ENCODE peak calls at places on chromosome 13, in eight cellular contexts. M is ascending aorta, A is heart right ventricle, T is right lobe of liver, C is IMR-90, O is suprapubic skin, N is heart left ventricle, E is body of pancreas. W is an unnamed sample.

GRCh38 chr13:32025730-32026129 is 5.8 kb upstream of the FRY start:
- DNase-seq in M (no peak), A (no peak), T (no peak), C (no peak), O (no peak), N (no peak), E (no peak), W (no peak)

GRCh38 chr13:56861472-56861871 is 279.2 kb upstream of the PRR20A start:
- DNase-seq in M (no peak), A (no peak), T (no peak), C (no peak), O (no peak), N (no peak), E (no peak), W (no peak)

GRCh38 chr13:26707122-26708006 is 53.2 kb downstream of the GPR12 start:
- DNase-seq in M (no peak), A (peak), T (no peak), C (peak), O (no peak), N (no peak), E (no peak), W (no peak)

GRCh38 chr13:43268632-43269031 is 245.2 kb downstream of the DNAJC15 start:
- DNase-seq in M (no peak), A (no peak), T (no peak), C (no peak), O (no peak), N (no peak), E (no peak), W (no peak)

GRCh38 chr13:48954086-48954485 is 21.6 kb upstream of the FNDC3A start:
- DNase-seq in M (no peak), A (no peak), T (no peak), C (peak), O (no peak), N (no peak), E (no peak), W (no peak)

GRCh38 chr13:42696191-42696590 is 85.2 kb upstream of the FAM216B start:
- DNase-seq in M (no peak), A (no peak), T (no peak), C (peak), O (no peak), N (no peak), E (no peak), W (no peak)

GRCh38 chr13:57992416-57992815 is 360.9 kb downstream of the PCDH17 start:
- DNase-seq in M (no peak), A (no peak), T (no peak), C (no peak), O (no peak), N (no peak), E (no peak), W (no peak)

GRCh38 chr13:43023244-43023931 is at the start of gene DNAJC15:
- DNase-seq in M (peak), A (peak), T (peak), C (peak), O (peak), N (peak), E (peak), W (peak)

GRCh38 chr13:50587122-50587521 is 256.4 kb downstream of the DLEU7 start:
- DNase-seq in M (no peak), A (no peak), T (no peak), C (no peak), O (no peak), N (no peak), E (no peak), W (no peak)

GRCh38 chr13:26474286-26474685 is 83.2 kb upstream of the WASF3 start:
- DNase-seq in M (no peak), A (no peak), T (no peak), C (no peak), O (no peak), N (no peak), E (no peak), W (no peak)

GRCh38 chr13:51154029-51154555 is 43.0 kb upstream of the C13orf42 start:
- DNase-seq in M (no peak), A (no peak), T (no peak), C (peak), O (no peak), N (no peak), E (no peak), W (no peak)

GRCh38 chr13:95341441-95341840 is 40.2 kb upstream of the ABCC4 start:
- DNase-seq in M (no peak), A (no peak), T (no peak), C (no peak), O (no peak), N (no peak), E (no peak), W (no peak)

GRCh38 chr13:41588899-41589298 is 131.5 kb downstream of the RGCC start:
- DNase-seq in M (no peak), A (no peak), T (no peak), C (peak), O (no peak), N (no peak), E (no peak), W (no peak)

GRCh38 chr13:82330499-82330898 is 1551.8 kb downstream of the SLITRK1 start:
- DNase-seq in M (no peak), A (no peak), T (no peak), C (no peak), O (no peak), N (no peak), E (no peak), W (no peak)

GRCh38 chr13:29578300-29579048 is 17.0 kb downstream of the SLC7A1 start:
- DNase-seq in M (no peak), A (no peak), T (no peak), C (no peak), O (no peak), N (no peak), E (no peak), W (no peak)

GRCh38 chr13:98328511-98328910 is 151.4 kb upstream of the RNF113B start:
- DNase-seq in M (no peak), A (no peak), T (no peak), C (no peak), O (no peak), N (no peak), E (no peak), W (no peak)

GRCh38 chr13:88627071-88627470 is 955.9 kb downstream of the SLITRK5 start:
- DNase-seq in M (no peak), A (no peak), T (no peak), C (no peak), O (no peak), N (no peak), E (no peak), W (no peak)

GRCh38 chr13:88617176-88617575 is 946.0 kb downstream of the SLITRK5 start:
- DNase-seq in M (no peak), A (no peak), T (no peak), C (no peak), O (no peak), N (no peak), E (no peak), W (no peak)

GRCh38 chr13:88623150-88623549 is 952.0 kb downstream of the SLITRK5 start:
- DNase-seq in M (no peak), A (no peak), T (no peak), C (no peak), O (no peak), N (no peak), E (no peak), W (no peak)

GRCh38 chr13:88622362-88622973 is 951.3 kb downstream of the SLITRK5 start:
- DNase-seq in M (no peak), A (no peak), T (no peak), C (no peak), O (no peak), N (no peak), E (no peak), W (no peak)
- TF ChIP-seq CTCF in M (no peak), A (no peak), T (no peak), C (no peak), O (no peak), N (no peak), E (no peak), W (no peak)

GRCh38 chr13:102774210-102774560 is 599 bp upstream of the TEX30 start:
- DNase-seq in M (peak), A (peak), T (peak), C (no peak), O (no peak), N (peak), E (no peak), W (peak)
- H3K4me3 ChIP-seq in M (peak), A (peak), T (peak), C (peak), O (peak), N (peak), E (peak), W (peak)

DNA sequence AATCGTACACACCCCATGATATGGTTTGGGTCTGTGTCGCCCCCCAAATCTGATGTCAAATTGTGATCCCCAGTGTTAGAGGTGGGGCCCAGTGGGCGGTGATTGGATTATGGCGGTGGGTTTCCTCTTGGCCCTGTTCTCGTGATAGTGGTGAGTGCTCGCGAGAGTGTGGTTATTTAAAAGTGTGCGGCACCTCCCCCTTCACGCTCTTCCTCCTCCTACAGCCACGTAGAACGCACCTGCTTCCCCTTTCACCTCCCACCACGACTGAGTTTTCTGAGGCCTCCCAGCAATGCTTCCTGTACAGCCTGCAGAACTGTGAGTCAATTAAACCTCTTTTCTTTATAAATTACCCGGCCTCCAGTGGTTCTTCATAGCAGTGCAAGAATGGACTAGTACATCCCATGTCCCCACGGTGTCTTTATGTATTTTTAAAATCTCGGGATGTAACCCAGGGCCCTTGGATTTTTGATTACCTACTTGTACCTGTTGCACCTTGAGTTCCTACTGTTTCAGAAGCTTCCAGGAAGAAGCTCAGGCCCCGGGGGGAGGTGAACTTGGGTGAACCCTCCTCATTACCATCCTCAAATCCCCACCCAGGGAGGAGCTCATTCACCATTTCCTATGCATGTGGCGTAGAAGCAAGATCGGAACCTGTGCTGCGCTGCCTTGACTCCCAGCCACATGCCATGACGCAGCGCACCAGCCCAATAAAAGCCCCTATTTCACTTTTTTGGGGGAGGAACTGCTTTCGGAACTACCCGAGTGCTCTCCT is 52.4 kb downstream of the TEX29 start:
- DNase-seq in M (no peak), A (no peak), T (no peak), C (no peak), O (no peak), N (no peak), E (no peak), W (no peak)
- H3K27ac ChIP-seq in M (no peak), A (no peak), T (no peak), C (no peak), O (no peak), N (no peak), E (no peak), W (no peak)

GRCh38 chr13:114023716-114024602 is 50.1 kb upstream of the C13orf46 start:
- DNase-seq in M (no peak), A (no peak), T (peak), C (no peak), O (no peak), N (peak), E (no peak), W (peak)
- TF ChIP-seq CTCF in M (no peak), A (no peak), T (no peak), C (no peak), O (no peak), N (no peak), E (no peak), W (no peak)

GRCh38 chr13:114024603-114025431 is 50.9 kb upstream of the C13orf46 start:
- DNase-seq in M (no peak), A (no peak), T (peak), C (no peak), O (no peak), N (peak), E (no peak), W (no peak)
- H3K4me3 ChIP-seq in M (no peak), A (no peak), T (no peak), C (no peak), O (no peak), N (no peak), E (no peak), W (no peak)

DNA sequence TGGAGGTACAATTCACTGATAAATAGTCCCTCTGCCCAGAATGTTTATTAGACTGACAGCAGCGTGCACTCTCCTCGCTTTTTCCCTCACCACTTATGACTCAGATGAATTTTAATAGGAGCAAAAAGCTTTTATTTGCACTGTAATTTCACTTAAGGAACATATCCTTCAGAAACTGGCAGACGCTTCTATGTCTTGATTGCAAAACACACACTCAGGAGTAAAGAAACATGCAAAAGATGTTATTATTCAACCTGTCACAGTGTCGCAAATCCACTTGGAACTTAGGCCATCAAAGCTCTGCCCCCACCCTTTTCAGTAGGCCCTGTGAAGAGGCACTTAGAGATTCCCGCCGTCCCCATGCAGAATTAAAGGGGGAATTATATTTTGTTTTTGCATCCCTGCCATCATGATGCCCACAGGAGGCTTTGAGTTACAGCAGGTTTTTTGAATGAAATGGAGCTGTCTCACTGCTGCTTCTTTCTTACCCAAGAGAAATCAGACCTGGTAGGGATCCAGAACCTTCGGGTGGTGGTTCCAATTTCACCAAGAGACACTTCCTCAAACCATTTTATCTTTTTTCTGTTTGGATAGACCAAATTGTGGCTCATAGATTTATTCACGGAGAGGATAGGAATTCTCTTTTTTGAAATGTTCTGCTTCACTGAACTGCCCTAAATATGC is 74.5 kb downstream of the GGACT start:
- DNase-seq in M (no peak), A (no peak), T (no peak), C (no peak), O (no peak), N (no peak), E (no peak), W (no peak)
- H3K27ac ChIP-seq in M (no peak), A (peak), T (no peak), C (no peak), O (no peak), N (no peak), E (no peak), W (no peak)

GRCh38 chr13:22744688-22745452 is 435.9 kb upstream of the SGCG start:
- DNase-seq in M (no peak), A (no peak), T (no peak), C (no peak), O (no peak), N (no peak), E (no peak), W (no peak)

GRCh38 chr13:22736768-22737092 is 444.0 kb upstream of the SGCG start:
- DNase-seq in M (no peak), A (no peak), T (no peak), C (no peak), O (no peak), N (no peak), E (no peak), W (no peak)

GRCh38 chr13:22736084-22736767 is 444.6 kb upstream of the SGCG start:
- DNase-seq in M (no peak), A (no peak), T (no peak), C (no peak), O (no peak), N (no peak), E (no peak), W (no peak)

GRCh38 chr13:22738357-22738756 is 442.4 kb upstream of the SGCG start:
- DNase-seq in M (no peak), A (no peak), T (no peak), C (no peak), O (no peak), N (no peak), E (no peak), W (no peak)

DNA sequence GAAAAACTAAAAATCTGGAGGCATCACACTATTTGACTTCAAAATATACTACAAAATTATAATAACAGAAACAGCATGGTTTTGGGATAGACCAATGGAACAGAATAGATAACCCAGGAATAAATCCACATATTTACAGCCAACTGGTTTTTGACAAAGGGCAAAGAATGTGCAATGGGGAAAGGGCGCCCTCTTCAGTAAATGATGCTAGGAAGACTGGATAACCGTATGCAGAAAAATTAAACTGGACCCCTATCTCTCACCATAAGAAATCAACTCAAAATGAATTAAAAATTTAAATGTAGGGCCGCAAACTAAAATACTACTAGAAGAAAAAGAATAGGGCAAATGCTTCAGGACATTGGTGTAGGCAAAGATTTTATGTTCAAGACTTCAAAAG is 440.5 kb upstream of the SGCG start:
- DNase-seq in M (no peak), A (no peak), T (no peak), C (no peak), O (no peak), N (no peak), E (no peak), W (no peak)
- TF ChIP-seq CTCF in M (no peak), A (no peak), T (no peak), C (no peak), O (no peak), N (no peak), E (no peak), W (no peak)

GRCh38 chr13:20116213-20116612 is 44.6 kb downstream of the GJA3 start:
- DNase-seq in M (no peak), A (no peak), T (no peak), C (no peak), O (peak), N (no peak), E (no peak), W (no peak)

GRCh38 chr13:20121154-20121515 is 39.7 kb downstream of the GJA3 start:
- DNase-seq in M (no peak), A (no peak), T (no peak), C (no peak), O (peak), N (no peak), E (no peak), W (no peak)

GRCh38 chr13:20114066-20114465 is 46.8 kb downstream of the GJA3 start:
- DNase-seq in M (no peak), A (no peak), T (no peak), C (no peak), O (peak), N (no peak), E (no peak), W (no peak)

GRCh38 chr13:20119960-20120359 is 40.9 kb downstream of the GJA3 start:
- DNase-seq in M (no peak), A (no peak), T (no peak), C (no peak), O (no peak), N (no peak), E (no peak), W (no peak)

GRCh38 chr13:20118268-20119140 is 42.3 kb downstream of the GJA3 start:
- DNase-seq in M (peak), A (peak), T (peak), C (no peak), O (peak), N (peak), E (peak), W (peak)
- H3K4me3 ChIP-seq in M (peak), A (peak), T (peak), C (peak), O (peak), N (peak), E (peak), W (peak)

GRCh38 chr13:99652901-99653300 is 151.6 kb downstream of the TM9SF2 start:
- DNase-seq in M (no peak), A (no peak), T (no peak), C (no peak), O (no peak), N (no peak), E (no peak), W (no peak)
- H3K27ac ChIP-seq in M (no peak), A (no peak), T (no peak), C (no peak), O (no peak), N (no peak), E (no peak), W (no peak)

W was measured in psoas muscle.